ENCODE peak calls at places on chromosomes 11 and 22, in six cellular contexts. P is NCI-H1092 treated with DMSO at 0.1 percent for 48 hours; R is HS-5; Z is astrocyte of the spinal cord; U is CD4-positive, alpha-beta memory T cell; C is EL. V is an unnamed sample.

GRCh38 chr11:2317354-2318050 is 15.7 kb downstream of the TSPAN32 start:
- DNase-seq in P (no peak), R (no peak), Z (no peak), U (no peak), C (no peak), V (no peak)

GRCh38 chr11:77411717-77412441 is 62.0 kb downstream of the PAK1 start:
- DNase-seq in P (peak; percentile 72), R (peak; percentile 60), Z (peak; percentile 92), U (peak; percentile 73), C (peak; percentile 91), V (peak; percentile 83)

GRCh38 chr11:29452131-29452530 is 564.7 kb downstream of the KCNA4 start:
- DNase-seq in P (no peak), R (peak; percentile 76), Z (peak; percentile 87), U (no peak), C (peak; percentile 31), V (no peak)

GRCh38 chr11:128568166-128568778 is 19.1 kb downstream of the ETS1 start:
- DNase-seq in P (no peak), R (no peak), Z (no peak), U (no peak), C (no peak), V (no peak)

GRCh38 chr22:47687364-47687655 is 924.9 kb downstream of the TBC1D22A start:
- DNase-seq in P (no peak), R (no peak), Z (no peak), U (no peak), C (no peak), V (no peak)

GRCh38 chr11:70007796-70008195 is 70.3 kb upstream of the ANO1 start:
- DNase-seq in P (no peak), R (no peak), Z (no peak), U (no peak), C (no peak), V (no peak)

GRCh38 chr11:36724742-36725387 is 126.8 kb upstream of the RAG2 start:
- DNase-seq in P (no peak), R (no peak), Z (no peak), U (no peak), C (no peak), V (no peak)

GRCh38 chr11:35629914-35630313 is 11.7 kb downstream of the FJX1 start:
- DNase-seq in P (no peak), R (peak; percentile 100), Z (peak; percentile 97), U (no peak), C (peak; percentile 100), V (peak; percentile 85)

GRCh38 chr11:62001450-62002178 is 34.2 kb upstream of the FTH1 start:
- DNase-seq in P (peak; percentile 65), R (no peak), Z (no peak), U (no peak), C (no peak), V (no peak)

GRCh38 chr22:50293441-50294318 is 13.8 kb downstream of the PLXNB2 start:
- DNase-seq in P (no peak), R (peak; percentile 33), Z (peak; percentile 65), U (no peak), C (peak; percentile 94), V (peak; percentile 62)

GRCh38 chr22:17381237-17381913 is 12.1 kb downstream of the CECR2 start:
- DNase-seq in P (no peak), R (no peak), Z (no peak), U (no peak), C (no peak), V (no peak)

GRCh38 chr11:92302766-92303165 is 78.1 kb downstream of the FAT3 start:
- DNase-seq in P (no peak), R (no peak), Z (peak; percentile 65), U (no peak), C (peak; percentile 67), V (no peak)